ENCODE peak calls at places on chromosomes 2 and 18, in ten cellular contexts. One of them, this sample, is unnamed.
A peak's percentile ranks its signal among the peaks of the same experiment; 100 is the strongest.

GRCh38 chr2:199456383-199457146 is 1.2 kb downstream of the SATB2 start:
- DNase-seq in colonic mucosa: no peak
- DNase-seq in H9: no peak
- DNase-seq in psoas muscle: no peak
- DNase-seq in fibroblast of lung: no peak
- DNase-seq in gastrocnemius medialis: no peak
- DNase-seq in uterus: no peak
- DNase-seq in pancreas: no peak
- DNase-seq in HCT116: no peak
- DNase-seq in PC-9: no peak
- DNase-seq in this sample: no peak

GRCh38 chr2:19488009-19488691 is 129.7 kb upstream of the OSR1 start:
- DNase-seq in uterus: no peak
- DNase-seq in pancreas: no peak
- DNase-seq in fibroblast of lung: peak; percentile 71
- DNase-seq in HCT116: peak; percentile 95
- DNase-seq in H9: no peak
- DNase-seq in PC-9: peak; percentile 92
- DNase-seq in psoas muscle: no peak
- DNase-seq in colonic mucosa: no peak
- DNase-seq in gastrocnemius medialis: no peak
- DNase-seq in this sample: peak; percentile 73

GRCh38 chr2:209141142-209141541 is 282.7 kb upstream of the MAP2 start:
- DNase-seq in pancreas: no peak
- DNase-seq in uterus: no peak
- DNase-seq in colonic mucosa: no peak
- DNase-seq in PC-9: no peak
- DNase-seq in H9: no peak
- DNase-seq in fibroblast of lung: no peak
- DNase-seq in gastrocnemius medialis: no peak
- DNase-seq in psoas muscle: no peak
- DNase-seq in HCT116: no peak
- DNase-seq in this sample: peak; percentile 89

GRCh38 chr18:42860011-42860410 is 255.5 kb downstream of the RIT2 start:
- DNase-seq in psoas muscle: no peak
- DNase-seq in PC-9: no peak
- DNase-seq in H9: no peak
- DNase-seq in HCT116: no peak
- DNase-seq in pancreas: no peak
- DNase-seq in gastrocnemius medialis: no peak
- DNase-seq in fibroblast of lung: peak; percentile 19
- DNase-seq in colonic mucosa: no peak
- DNase-seq in uterus: no peak
- DNase-seq in this sample: no peak

GRCh38 chr2:29952973-29953372 is 31.6 kb upstream of the ALK start:
- DNase-seq in colonic mucosa: no peak
- DNase-seq in pancreas: no peak
- DNase-seq in uterus: no peak
- DNase-seq in psoas muscle: no peak
- DNase-seq in fibroblast of lung: no peak
- DNase-seq in gastrocnemius medialis: no peak
- DNase-seq in HCT116: no peak
- DNase-seq in PC-9: no peak
- DNase-seq in H9: no peak
- DNase-seq in this sample: no peak

GRCh38 chr2:127647242-127648190 is 1.6 kb downstream of the GPR17 start:
- DNase-seq in HCT116: no peak
- DNase-seq in psoas muscle: peak; percentile 57
- DNase-seq in H9: no peak
- DNase-seq in fibroblast of lung: no peak
- DNase-seq in colonic mucosa: no peak
- DNase-seq in PC-9: no peak
- DNase-seq in uterus: no peak
- DNase-seq in pancreas: peak; percentile 39
- DNase-seq in gastrocnemius medialis: no peak
- DNase-seq in this sample: no peak

GRCh38 chr2:105806994-105807393 is 62.3 kb downstream of the NCK2 start:
- DNase-seq in PC-9: no peak
- DNase-seq in uterus: no peak
- DNase-seq in psoas muscle: no peak
- DNase-seq in colonic mucosa: no peak
- DNase-seq in gastrocnemius medialis: no peak
- DNase-seq in fibroblast of lung: no peak
- DNase-seq in HCT116: no peak
- DNase-seq in H9: no peak
- DNase-seq in pancreas: no peak
- DNase-seq in this sample: no peak

GRCh38 chr18:9804517-9805104 is 81.2 kb upstream of the TXNDC2 start:
- DNase-seq in gastrocnemius medialis: no peak
- DNase-seq in uterus: no peak
- DNase-seq in fibroblast of lung: peak; percentile 24
- DNase-seq in PC-9: no peak
- DNase-seq in H9: no peak
- DNase-seq in colonic mucosa: no peak
- DNase-seq in psoas muscle: peak; percentile 42
- DNase-seq in HCT116: no peak
- DNase-seq in pancreas: no peak
- DNase-seq in this sample: no peak

GRCh38 chr18:40464032-40464431 is 1491.0 kb upstream of the PIK3C3 start:
- DNase-seq in colonic mucosa: no peak
- DNase-seq in pancreas: no peak
- DNase-seq in uterus: no peak
- DNase-seq in PC-9: no peak
- DNase-seq in fibroblast of lung: no peak
- DNase-seq in HCT116: no peak
- DNase-seq in psoas muscle: no peak
- DNase-seq in H9: no peak
- DNase-seq in gastrocnemius medialis: no peak
- DNase-seq in this sample: no peak

GRCh38 chr2:146989726-146990125 is 855.1 kb upstream of the ACVR2A start:
- DNase-seq in gastrocnemius medialis: no peak
- DNase-seq in PC-9: no peak
- DNase-seq in fibroblast of lung: no peak
- DNase-seq in uterus: no peak
- DNase-seq in H9: no peak
- DNase-seq in HCT116: no peak
- DNase-seq in psoas muscle: no peak
- DNase-seq in pancreas: no peak
- DNase-seq in colonic mucosa: no peak
- DNase-seq in this sample: no peak

GRCh38 chr2:46979611-46980010 is 64.0 kb upstream of the MCFD2 start:
- DNase-seq in H9: no peak
- DNase-seq in gastrocnemius medialis: no peak
- DNase-seq in pancreas: no peak
- DNase-seq in HCT116: no peak
- DNase-seq in colonic mucosa: no peak
- DNase-seq in uterus: no peak
- DNase-seq in psoas muscle: no peak
- DNase-seq in fibroblast of lung: no peak
- DNase-seq in PC-9: no peak
- DNase-seq in this sample: no peak

GRCh38 chr18:27787543-27787942 is 389.4 kb downstream of the CDH2 start:
- DNase-seq in fibroblast of lung: no peak
- DNase-seq in H9: no peak
- DNase-seq in psoas muscle: no peak
- DNase-seq in colonic mucosa: no peak
- DNase-seq in uterus: no peak
- DNase-seq in pancreas: no peak
- DNase-seq in HCT116: no peak
- DNase-seq in PC-9: no peak
- DNase-seq in gastrocnemius medialis: no peak
- DNase-seq in this sample: no peak

GRCh38 chr2:168174761-168175160 is 72.6 kb downstream of the STK39 start:
- DNase-seq in uterus: no peak
- DNase-seq in colonic mucosa: no peak
- DNase-seq in gastrocnemius medialis: no peak
- DNase-seq in PC-9: no peak
- DNase-seq in psoas muscle: no peak
- DNase-seq in H9: no peak
- DNase-seq in HCT116: no peak
- DNase-seq in pancreas: no peak
- DNase-seq in fibroblast of lung: no peak
- DNase-seq in this sample: no peak

GRCh38 chr2:67733517-67733916 is 329.3 kb downstream of the C1D start:
- DNase-seq in pancreas: peak; percentile 56
- DNase-seq in colonic mucosa: no peak
- DNase-seq in uterus: no peak
- DNase-seq in H9: peak; percentile 69
- DNase-seq in HCT116: peak; percentile 12
- DNase-seq in psoas muscle: no peak
- DNase-seq in gastrocnemius medialis: no peak
- DNase-seq in fibroblast of lung: peak; percentile 38
- DNase-seq in PC-9: peak; percentile 28
- DNase-seq in this sample: no peak

GRCh38 chr2:205887637-205888036 is 198.3 kb downstream of the INO80D start:
- DNase-seq in fibroblast of lung: no peak
- DNase-seq in H9: no peak
- DNase-seq in uterus: no peak
- DNase-seq in HCT116: no peak
- DNase-seq in pancreas: no peak
- DNase-seq in gastrocnemius medialis: no peak
- DNase-seq in PC-9: no peak
- DNase-seq in colonic mucosa: no peak
- DNase-seq in psoas muscle: no peak
- DNase-seq in this sample: no peak

GRCh38 chr2:189673661-189674373 is 653 bp upstream of the ANKAR start:
- DNase-seq in uterus: no peak
- DNase-seq in H9: no peak
- DNase-seq in gastrocnemius medialis: no peak
- DNase-seq in HCT116: no peak
- DNase-seq in pancreas: no peak
- DNase-seq in fibroblast of lung: no peak
- DNase-seq in psoas muscle: no peak
- DNase-seq in colonic mucosa: no peak
- DNase-seq in PC-9: no peak
- DNase-seq in this sample: peak; percentile 41

GRCh38 chr2:216757532-216757931 is 62.2 kb upstream of the IGFBP5 start:
- DNase-seq in pancreas: no peak
- DNase-seq in PC-9: no peak
- DNase-seq in colonic mucosa: no peak
- DNase-seq in psoas muscle: no peak
- DNase-seq in H9: no peak
- DNase-seq in HCT116: no peak
- DNase-seq in gastrocnemius medialis: no peak
- DNase-seq in uterus: no peak
- DNase-seq in fibroblast of lung: no peak
- DNase-seq in this sample: no peak

GRCh38 chr18:55489742-55490055 is 98.3 kb downstream of the TCF4 start:
- DNase-seq in psoas muscle: no peak
- DNase-seq in fibroblast of lung: peak; percentile 42
- DNase-seq in colonic mucosa: no peak
- DNase-seq in PC-9: no peak
- DNase-seq in pancreas: no peak
- DNase-seq in gastrocnemius medialis: no peak
- DNase-seq in H9: no peak
- DNase-seq in uterus: no peak
- DNase-seq in HCT116: no peak
- DNase-seq in this sample: no peak

GRCh38 chr2:113077921-113078320 is 10.2 kb downstream of the IL1F10 start:
- DNase-seq in gastrocnemius medialis: no peak
- DNase-seq in uterus: no peak
- DNase-seq in HCT116: no peak
- DNase-seq in fibroblast of lung: no peak
- DNase-seq in pancreas: no peak
- DNase-seq in PC-9: peak; percentile 93
- DNase-seq in H9: no peak
- DNase-seq in colonic mucosa: no peak
- DNase-seq in psoas muscle: no peak
- DNase-seq in this sample: peak; percentile 85

GRCh38 chr2:61970807-61971556 is 65.5 kb downstream of the COMMD1 start:
- DNase-seq in fibroblast of lung: no peak
- DNase-seq in gastrocnemius medialis: no peak
- DNase-seq in uterus: no peak
- DNase-seq in H9: peak; percentile 69
- DNase-seq in HCT116: no peak
- DNase-seq in psoas muscle: no peak
- DNase-seq in PC-9: no peak
- DNase-seq in pancreas: no peak
- DNase-seq in colonic mucosa: no peak
- DNase-seq in this sample: peak; percentile 67
- TF ChIP-seq CTCF in fibroblast of lung: no peak
- TF ChIP-seq CTCF in gastrocnemius medialis: no peak
- TF ChIP-seq CTCF in uterus: no peak
- TF ChIP-seq CTCF in H9: peak; percentile 68
- TF ChIP-seq CTCF in HCT116: peak; percentile 20
- TF ChIP-seq CTCF in psoas muscle: no peak
- TF ChIP-seq CTCF in PC-9: no peak
- TF ChIP-seq CTCF in pancreas: no peak
- TF ChIP-seq CTCF in colonic mucosa: no peak
- TF ChIP-seq CTCF in this sample: peak; percentile 63

DNA sequence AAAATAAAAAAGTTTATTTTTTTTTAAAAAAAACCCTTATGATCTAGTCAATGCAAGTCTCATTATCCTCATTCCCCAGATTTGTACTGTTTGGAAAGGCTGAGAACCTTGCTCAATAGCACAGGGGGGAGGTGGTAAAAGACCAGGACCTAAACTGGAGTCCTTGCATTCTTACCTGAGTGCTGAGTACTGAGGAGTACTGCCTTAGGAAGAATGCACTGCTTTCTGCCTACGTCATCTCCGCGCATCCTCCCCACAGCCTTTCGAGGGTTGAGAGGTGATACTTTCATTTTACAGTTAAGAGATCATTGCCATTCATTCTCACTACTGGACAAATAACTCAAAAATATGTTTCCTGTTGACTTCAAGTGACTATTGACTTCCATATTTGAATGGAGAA is 73.8 kb downstream of the MAP3K20 start:
- DNase-seq in HCT116: no peak
- DNase-seq in PC-9: no peak
- DNase-seq in H9: no peak
- DNase-seq in gastrocnemius medialis: no peak
- DNase-seq in psoas muscle: no peak
- DNase-seq in fibroblast of lung: no peak
- DNase-seq in uterus: no peak
- DNase-seq in pancreas: no peak
- DNase-seq in colonic mucosa: no peak
- DNase-seq in this sample: no peak
- H3K4me1 ChIP-seq in HCT116: peaks cover 52% of the 10 kb centered on the region
- H3K4me1 ChIP-seq in PC-9: peaks cover 26% of the 10 kb centered on the region
- H3K4me1 ChIP-seq in H9: no peaks in the 10 kb centered on the region
- H3K4me1 ChIP-seq in gastrocnemius medialis: peaks cover 69% of the 10 kb centered on the region
- H3K4me1 ChIP-seq in psoas muscle: peaks cover 72% of the 10 kb centered on the region
- H3K4me1 ChIP-seq in fibroblast of lung: peaks cover 28% of the 10 kb centered on the region
- H3K4me1 ChIP-seq in uterus: no peaks in the 10 kb centered on the region
- H3K4me1 ChIP-seq in pancreas: no peaks in the 10 kb centered on the region
- H3K4me1 ChIP-seq in colonic mucosa: no peaks in the 10 kb centered on the region
- H3K4me1 ChIP-seq in this sample: peaks cover 77% of the 10 kb centered on the region

GRCh38 chr2:2060431-2060830 is 270.6 kb downstream of the MYT1L start:
- DNase-seq in pancreas: no peak
- DNase-seq in uterus: no peak
- DNase-seq in gastrocnemius medialis: no peak
- DNase-seq in fibroblast of lung: no peak
- DNase-seq in colonic mucosa: no peak
- DNase-seq in PC-9: no peak
- DNase-seq in HCT116: no peak
- DNase-seq in psoas muscle: no peak
- DNase-seq in H9: no peak
- DNase-seq in this sample: no peak
- H3K27ac ChIP-seq in pancreas: no peak overlapping the region
- H3K27ac ChIP-seq in uterus: no peak overlapping the region
- H3K27ac ChIP-seq in gastrocnemius medialis: no peak overlapping the region
- H3K27ac ChIP-seq in fibroblast of lung: no peak overlapping the region
- H3K27ac ChIP-seq in colonic mucosa: no peak overlapping the region
- H3K27ac ChIP-seq in PC-9: no peak overlapping the region
- H3K27ac ChIP-seq in HCT116: no peak overlapping the region
- H3K27ac ChIP-seq in psoas muscle: no peak overlapping the region
- H3K27ac ChIP-seq in H9: no peak overlapping the region
- H3K27ac ChIP-seq in this sample: no peak overlapping the region

GRCh38 chr2:9091819-9092218 is 88.3 kb upstream of the MBOAT2 start:
- DNase-seq in PC-9: peak; percentile 55
- DNase-seq in fibroblast of lung: no peak
- DNase-seq in gastrocnemius medialis: no peak
- DNase-seq in psoas muscle: no peak
- DNase-seq in HCT116: no peak
- DNase-seq in pancreas: no peak
- DNase-seq in colonic mucosa: no peak
- DNase-seq in H9: no peak
- DNase-seq in uterus: no peak
- DNase-seq in this sample: peak; percentile 71
- TF ChIP-seq CTCF in PC-9: no peak
- TF ChIP-seq CTCF in fibroblast of lung: no peak
- TF ChIP-seq CTCF in gastrocnemius medialis: no peak
- TF ChIP-seq CTCF in psoas muscle: no peak
- TF ChIP-seq CTCF in HCT116: no peak
- TF ChIP-seq CTCF in pancreas: no peak
- TF ChIP-seq CTCF in colonic mucosa: no peak
- TF ChIP-seq CTCF in H9: no peak
- TF ChIP-seq CTCF in uterus: no peak
- TF ChIP-seq CTCF in this sample: no peak